ENCODE peak calls at places on chromosome 10, in seven cellular contexts. Q, X, Y, H, E, F and T are unnamed samples.
A peak's percentile ranks its signal among the peaks of the same experiment; 100 is the strongest.

GRCh38 chr10:2891073-2891769 is 176.1 kb upstream of the PFKP start:
- DNase-seq in H (no peak), Y (no peak), F (no peak), E (no peak), Q (no peak), X (no peak), T (no peak)

GRCh38 chr10:78656397-78656796 is 412.4 kb upstream of the ZMIZ1 start:
- DNase-seq in H (no peak), F (no peak), Y (no peak), Q (no peak), E (no peak), X (no peak), T (no peak)

GRCh38 chr10:2856598-2856997 is 210.8 kb upstream of the PFKP start:
- DNase-seq in E (peak; percentile 23), H (no peak), X (no peak), F (no peak), Y (no peak), Q (no peak), T (no peak)

GRCh38 chr10:101902032-101902799 is 58.6 kb upstream of the KCNIP2 start:
- DNase-seq in X (no peak), Q (no peak), Y (no peak), F (peak; percentile 47), H (no peak), E (no peak), T (peak; percentile 49)

GRCh38 chr10:100750291-100751210 is 5.2 kb downstream of the PAX2 start:
- DNase-seq in H (no peak), F (no peak), Q (no peak), E (no peak), X (no peak), Y (no peak), T (no peak)

GRCh38 chr10:90968448-90969086 is 47.7 kb upstream of the ANKRD1 start:
- DNase-seq in E (peak; percentile 68), H (no peak), Q (no peak), X (peak; percentile 96), F (no peak), Y (peak; percentile 24), T (no peak)

GRCh38 chr10:105969884-105970377 is 1194.6 kb downstream of the SORCS1 start:
- DNase-seq in X (peak; percentile 17), Y (no peak), H (no peak), F (no peak), E (no peak), Q (no peak), T (no peak)

GRCh38 chr10:71246591-71247143 is 34.3 kb downstream of the UNC5B start:
- DNase-seq in H (no peak), E (no peak), Y (no peak), X (no peak), Q (no peak), F (no peak), T (no peak)

GRCh38 chr10:99595770-99596465 is 24.3 kb downstream of the SLC25A28 start:
- DNase-seq in E (no peak), X (peak; percentile 25), H (no peak), Q (no peak), Y (no peak), F (peak; percentile 46), T (no peak)

GRCh38 chr10:12848439-12849173 is 152.9 kb downstream of the CCDC3 start:
- DNase-seq in H (no peak), Y (no peak), X (no peak), E (no peak), F (no peak), Q (no peak), T (no peak)

GRCh38 chr10:78454123-78454645 is 420.5 kb downstream of the RPS24 start:
- DNase-seq in Y (no peak), H (no peak), E (no peak), Q (no peak), X (peak; percentile 23), F (no peak), T (no peak)

GRCh38 chr10:34743804-34744203 is 71.3 kb downstream of the PARD3 start:
- DNase-seq in Y (no peak), Q (no peak), E (no peak), X (no peak), H (no peak), F (no peak), T (no peak)

GRCh38 chr10:130136214-130137076 is at the start of gene GLRX3:
- DNase-seq in X (peak; percentile 75), F (peak; percentile 90), H (peak; percentile 87), E (peak; percentile 89), Q (peak; percentile 88), Y (peak; percentile 92), T (no peak)

GRCh38 chr10:66982792-66983481 is 57.1 kb downstream of the LRRTM3 start:
- DNase-seq in Y (no peak), X (no peak), E (no peak), Q (no peak), F (no peak), H (no peak), T (no peak)

GRCh38 chr10:112314822-112315474 is 31.7 kb downstream of the TECTB start:
- DNase-seq in F (peak; percentile 69), Q (peak; percentile 37), X (peak; percentile 64), Y (peak; percentile 64), E (peak; percentile 63), H (peak; percentile 80), T (peak; percentile 34)

GRCh38 chr10:3746634-3747033 is 38.4 kb downstream of the KLF6 start:
- DNase-seq in Y (no peak), H (no peak), E (no peak), Q (no peak), X (no peak), F (no peak), T (no peak)

GRCh38 chr10:68897336-68897741 is 3.8 kb upstream of the DDX50 start:
- DNase-seq in E (peak; percentile 63), Q (peak; percentile 50), F (peak; percentile 64), H (no peak), Y (peak; percentile 48), X (peak; percentile 77), T (peak; percentile 13)

GRCh38 chr10:35387768-35388167 is 51.5 kb downstream of the CCNY start:
- DNase-seq in F (no peak), H (no peak), Y (no peak), X (peak; percentile 60), Q (no peak), E (no peak), T (no peak)

GRCh38 chr10:125171402-125172316 is 11.3 kb upstream of the CTBP2 start:
- DNase-seq in Q (no peak), X (no peak), H (no peak), Y (no peak), E (no peak), F (no peak), T (no peak)

GRCh38 chr10:11180228-11180627 is 162.6 kb downstream of the CELF2 start:
- DNase-seq in Y (no peak), E (no peak), H (no peak), F (no peak), Q (peak; percentile 69), X (no peak), T (no peak)

GRCh38 chr10:42932735-42933453 is 144.0 kb upstream of the RET start:
- DNase-seq in E (peak; percentile 19), F (peak; percentile 89), X (no peak), Y (no peak), Q (peak; percentile 66), H (peak; percentile 28), T (no peak)

GRCh38 chr10:90125966-90126600 is 424.7 kb downstream of the KIF20B start:
- DNase-seq in H (no peak), E (peak; percentile 54), Y (no peak), Q (no peak), F (no peak), X (peak; percentile 85), T (no peak)

GRCh38 chr10:24899571-24899970 is 52.8 kb downstream of the PRTFDC1 start:
- DNase-seq in X (no peak), Q (no peak), H (no peak), Y (no peak), F (no peak), E (no peak), T (no peak)

GRCh38 chr10:1631282-1631681 is 106.0 kb downstream of the ADARB2 start:
- DNase-seq in Y (no peak), F (no peak), E (peak; percentile 66), H (no peak), Q (no peak), X (no peak), T (no peak)

GRCh38 chr10:82505009-82505408 is 630.0 kb downstream of the NRG3 start:
- DNase-seq in Y (no peak), Q (no peak), F (no peak), X (no peak), E (no peak), H (no peak), T (no peak)

GRCh38 chr10:91127341-91128082 is 93.0 kb upstream of the PCGF5 start:
- DNase-seq in Q (no peak), F (no peak), X (peak; percentile 15), H (no peak), Y (no peak), E (no peak), T (no peak)

GRCh38 chr10:21021843-21022594 is 124.9 kb upstream of the NEBL start:
- DNase-seq in Y (no peak), F (peak; percentile 32), X (no peak), H (no peak), Q (no peak), E (peak; percentile 6), T (no peak)

GRCh38 chr10:96765406-96766240 is 45.3 kb upstream of the PIK3AP1 start:
- DNase-seq in F (peak; percentile 40), X (peak; percentile 67), Q (peak; percentile 64), E (peak; percentile 48), H (peak; percentile 57), Y (peak; percentile 67), T (no peak)

GRCh38 chr10:7260412-7260900 is 150.4 kb downstream of the SFMBT2 start:
- DNase-seq in Q (peak; percentile 14), H (peak; percentile 73), F (peak; percentile 47), Y (no peak), X (peak; percentile 85), E (peak; percentile 70), T (peak; percentile 51)

GRCh38 chr10:48882881-48883280 is 56.8 kb downstream of the LRRC18 start:
- DNase-seq in E (no peak), F (no peak), X (no peak), H (no peak), Y (no peak), Q (no peak), T (no peak)

GRCh38 chr10:79333513-79333912 is 13.8 kb upstream of the PPIF start:
- DNase-seq in H (no peak), Q (no peak), Y (no peak), X (peak; percentile 85), E (peak; percentile 25), F (no peak), T (no peak)

GRCh38 chr10:123044391-123044790 is 35.6 kb downstream of the ACADSB start:
- DNase-seq in Q (no peak), F (no peak), Y (no peak), E (no peak), H (no peak), X (peak; percentile 40), T (no peak)

GRCh38 chr10:96512997-96513685 is 585 bp downstream of the TLL2 start:
- DNase-seq in H (no peak), X (peak; percentile 32), E (no peak), F (peak; percentile 76), Q (no peak), Y (no peak), T (no peak)

GRCh38 chr10:71359364-71360046 is 37.2 kb upstream of the CDH23 start:
- DNase-seq in H (no peak), X (no peak), Q (no peak), Y (no peak), E (no peak), F (no peak), T (no peak)

GRCh38 chr10:16952010-16952550 is 134.9 kb upstream of the RSU1 start:
- DNase-seq in F (no peak), X (no peak), H (no peak), Y (no peak), Q (no peak), E (no peak), T (no peak)

GRCh38 chr10:29177266-29177832 is 111.5 kb upstream of the LYZL1 start:
- DNase-seq in H (no peak), F (no peak), E (no peak), Y (no peak), Q (no peak), X (peak; percentile 10), T (no peak)

GRCh38 chr10:28263136-28263857 is 39.6 kb downstream of the MPP7 start:
- DNase-seq in Y (no peak), F (peak; percentile 47), X (peak; percentile 9), H (peak; percentile 60), Q (no peak), E (peak; percentile 15), T (no peak)

GRCh38 chr10:132257271-132257670 is 50.5 kb downstream of the STK32C start:
- DNase-seq in Q (no peak), H (no peak), X (peak; percentile 52), E (peak; percentile 83), Y (no peak), F (no peak), T (no peak)